ENCODE peak calls at places on chromosomes 1 and 21, in six cellular contexts. X, R, Y, Q, V and Z are unnamed samples.
A peak's percentile ranks its signal among the peaks of the same experiment; 100 is the strongest.

GRCh38 chr1:214327519-214327918 is 46.6 kb downstream of the SMYD2 start:
- DNase-seq in X (no peak), R (no peak), Y (no peak), Q (no peak), V (no peak), Z (no peak)

GRCh38 chr1:26283871-26284596 is 4.1 kb downstream of the SH3BGRL3 start:
- DNase-seq in X (no peak), R (no peak), Y (no peak), Q (no peak), V (no peak), Z (no peak)

GRCh38 chr1:220296941-220297460 is 24.7 kb upstream of the RAB3GAP2 start:
- DNase-seq in X (no peak), R (no peak), Y (no peak), Q (no peak), V (no peak), Z (no peak)

GRCh38 chr1:9317591-9318331 is 25.1 kb downstream of the SPSB1 start:
- DNase-seq in X (peak; percentile 45), R (no peak), Y (no peak), Q (no peak), V (no peak), Z (no peak)

GRCh38 chr21:42406201-42406601 is 2.5 kb downstream of the UBASH3A start:
- DNase-seq in X (no peak), R (no peak), Y (no peak), Q (no peak), V (no peak), Z (no peak)

GRCh38 chr1:32101233-32101681 is 6.6 kb upstream of the KPNA6 start:
- DNase-seq in X (no peak), R (no peak), Y (no peak), Q (no peak), V (no peak), Z (no peak)

GRCh38 chr1:85417876-85418275 is 47.1 kb downstream of the DDAH1 start:
- DNase-seq in X (no peak), R (no peak), Y (no peak), Q (no peak), V (no peak), Z (no peak)

GRCh38 chr1:59077739-59078503 is 219.0 kb upstream of the FGGY start:
- DNase-seq in X (no peak), R (no peak), Y (no peak), Q (no peak), V (no peak), Z (no peak)

GRCh38 chr1:170665625-170666024 is 1.7 kb downstream of the PRRX1 start:
- DNase-seq in X (no peak), R (no peak), Y (no peak), Q (no peak), V (no peak), Z (no peak)

GRCh38 chr1:98322966-98323365 is 338.6 kb upstream of the SNX7 start:
- DNase-seq in X (no peak), R (no peak), Y (no peak), Q (no peak), V (peak; percentile 16), Z (no peak)

GRCh38 chr21:37484535-37485474 is 118.2 kb downstream of the DYRK1A start:
- DNase-seq in X (no peak), R (no peak), Y (no peak), Q (no peak), V (no peak), Z (no peak)

GRCh38 chr1:219085988-219086387 is 87.7 kb upstream of the LYPLAL1 start:
- DNase-seq in X (no peak), R (no peak), Y (no peak), Q (no peak), V (no peak), Z (no peak)

GRCh38 chr21:35796834-35797233 is 263.5 kb downstream of the SETD4 start:
- DNase-seq in X (peak; percentile 1), R (no peak), Y (no peak), Q (no peak), V (no peak), Z (no peak)

GRCh38 chr1:240597153-240597745 is 14.7 kb downstream of the GREM2 start:
- DNase-seq in X (no peak), R (no peak), Y (peak; percentile 26), Q (no peak), V (no peak), Z (no peak)

GRCh38 chr1:2519729-2520128 is 6.7 kb downstream of the PANK4 start:
- DNase-seq in X (no peak), R (no peak), Y (no peak), Q (no peak), V (no peak), Z (no peak)

GRCh38 chr1:6166655-6167390 is 13.3 kb downstream of the CHD5 start:
- DNase-seq in X (no peak), R (no peak), Y (no peak), Q (no peak), V (no peak), Z (no peak)

GRCh38 chr1:209545423-209545822 is 38.1 kb upstream of the CAMK1G start:
- DNase-seq in X (no peak), R (no peak), Y (no peak), Q (no peak), V (no peak), Z (no peak)

GRCh38 chr1:93828437-93828756 is 50.6 kb downstream of the DNTTIP2 start:
- DNase-seq in X (no peak), R (no peak), Y (no peak), Q (no peak), V (no peak), Z (no peak)